ENCODE peak calls at places on chromosomes 1 and 21, in six cellular contexts. J is cardiac fibroblast, Z is WTC11, S is GM06990, Q is PC-3, B is brain microvascular endothelial cell. K is an unnamed sample.

GRCh38 chr1:236489710-236490377 is 33.9 kb upstream of the LGALS8 start:
- DNase-seq in Q (peak), Z (no peak), B (peak), J (peak), S (no peak), K (peak)

GRCh38 chr1:186849824-186850223 is 21.1 kb downstream of the PLA2G4A start:
- DNase-seq in Z (no peak), Q (no peak), B (no peak), S (no peak), J (no peak), K (no peak)

GRCh38 chr1:64499011-64499410 is 29.1 kb downstream of the CACHD1 start:
- DNase-seq in S (no peak), Q (no peak), J (no peak), B (no peak), Z (no peak), K (no peak)

GRCh38 chr1:214862421-214862820 is 220.1 kb upstream of the KCNK2 start:
- DNase-seq in S (no peak), Q (peak), Z (no peak), B (no peak), J (peak), K (peak)

GRCh38 chr1:14522331-14523241 is 75.9 kb upstream of the KAZN start:
- DNase-seq in J (peak), Q (peak), B (peak), Z (peak), S (peak), K (no peak)

GRCh38 chr1:33716976-33717688 is 146.7 kb upstream of the HMGB4 start:
- DNase-seq in J (no peak), Q (no peak), S (no peak), Z (no peak), B (no peak), K (no peak)

GRCh38 chr21:32207096-32207716 is 71.6 kb downstream of the MIS18A start:
- DNase-seq in Z (no peak), S (no peak), B (no peak), Q (no peak), J (no peak), K (no peak)

GRCh38 chr1:59029768-59030167 is 245.9 kb upstream of the JUN start:
- DNase-seq in Z (no peak), B (peak), Q (peak), J (no peak), S (no peak), K (no peak)

GRCh38 chr1:190478193-190479007 is 736 bp upstream of the BRINP3 start:
- DNase-seq in Z (peak), B (no peak), S (no peak), Q (peak), J (peak), K (no peak)

GRCh38 chr1:33219886-33220661 is 36.2 kb upstream of the ZNF362 start:
- DNase-seq in Q (peak), B (no peak), J (no peak), S (no peak), Z (no peak), K (peak)

GRCh38 chr1:88327391-88328267 is 356.4 kb upstream of the PKN2 start:
- DNase-seq in Z (no peak), B (peak), J (peak), S (peak), Q (peak), K (peak)

GRCh38 chr1:32112800-32113375 is 5.0 kb downstream of the KPNA6 start:
- DNase-seq in S (no peak), J (no peak), Z (no peak), B (no peak), Q (no peak), K (no peak)

GRCh38 chr1:59290173-59290954 is 6.5 kb upstream of the FGGY start:
- DNase-seq in J (peak), Z (peak), S (no peak), Q (peak), B (peak), K (peak)

GRCh38 chr1:217506878-217507277 is 124.0 kb downstream of the GPATCH2 start:
- DNase-seq in J (peak), Z (no peak), Q (peak), B (peak), S (no peak), K (peak)

GRCh38 chr21:34889287-34889536 is 159.9 kb downstream of the RUNX1 start:
- DNase-seq in S (no peak), B (peak), Q (peak), J (peak), Z (peak), K (peak)

GRCh38 chr1:110210604-110211502 is 739 bp downstream of the KCNC4 start:
- DNase-seq in Q (peak), B (no peak), S (peak), J (peak), Z (peak), K (no peak)

GRCh38 chr1:227894306-227894721 is 53.4 kb downstream of the WNT9A start:
- DNase-seq in Z (no peak), S (no peak), Q (no peak), J (no peak), B (no peak), K (no peak)

GRCh38 chr1:64203420-64203819 is at the start of gene UBE2U:
- DNase-seq in B (no peak), Z (peak), Q (no peak), J (no peak), S (no peak), K (no peak)

GRCh38 chr1:67485046-67485811 is 55.0 kb upstream of the SERBP1 start:
- DNase-seq in J (no peak), S (no peak), Q (no peak), Z (no peak), B (peak), K (peak)

GRCh38 chr1:67484492-67484891 is 54.3 kb upstream of the SERBP1 start:
- DNase-seq in Q (no peak), J (no peak), B (no peak), S (no peak), Z (no peak), K (no peak)

GRCh38 chr1:67493148-67493547 is 62.9 kb upstream of the SERBP1 start:
- DNase-seq in Q (no peak), S (no peak), J (no peak), B (no peak), Z (no peak), K (no peak)

GRCh38 chr1:67491280-67491679 is 61.1 kb upstream of the SERBP1 start:
- DNase-seq in B (no peak), Z (no peak), J (no peak), Q (no peak), S (no peak), K (no peak)

DNA sequence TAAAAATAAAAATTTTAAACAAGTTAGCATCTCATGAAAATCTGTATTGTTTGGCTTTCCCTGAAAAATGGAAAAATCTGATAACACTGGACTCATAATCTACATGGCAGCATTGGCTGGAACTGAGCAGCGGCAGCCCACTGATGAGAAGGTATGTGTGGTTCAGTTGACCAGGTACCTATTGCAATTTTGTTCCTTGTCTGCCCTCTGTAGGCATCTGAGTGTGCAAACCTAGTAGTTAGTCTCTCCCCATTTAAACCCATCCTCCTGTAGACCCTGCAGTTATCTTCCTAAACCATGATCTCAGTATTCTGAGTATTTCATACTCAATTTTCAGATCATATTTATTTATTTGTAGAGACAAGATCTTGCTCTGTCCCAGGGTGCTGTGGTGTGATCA is 59.4 kb upstream of the SERBP1 start:
- DNase-seq in Q (peak), S (no peak), B (no peak), Z (no peak), J (peak), K (no peak)
- TF ChIP-seq CTCF in Q (peak), S (peak), B (peak), Z (peak), J (peak), K (peak)

DNA sequence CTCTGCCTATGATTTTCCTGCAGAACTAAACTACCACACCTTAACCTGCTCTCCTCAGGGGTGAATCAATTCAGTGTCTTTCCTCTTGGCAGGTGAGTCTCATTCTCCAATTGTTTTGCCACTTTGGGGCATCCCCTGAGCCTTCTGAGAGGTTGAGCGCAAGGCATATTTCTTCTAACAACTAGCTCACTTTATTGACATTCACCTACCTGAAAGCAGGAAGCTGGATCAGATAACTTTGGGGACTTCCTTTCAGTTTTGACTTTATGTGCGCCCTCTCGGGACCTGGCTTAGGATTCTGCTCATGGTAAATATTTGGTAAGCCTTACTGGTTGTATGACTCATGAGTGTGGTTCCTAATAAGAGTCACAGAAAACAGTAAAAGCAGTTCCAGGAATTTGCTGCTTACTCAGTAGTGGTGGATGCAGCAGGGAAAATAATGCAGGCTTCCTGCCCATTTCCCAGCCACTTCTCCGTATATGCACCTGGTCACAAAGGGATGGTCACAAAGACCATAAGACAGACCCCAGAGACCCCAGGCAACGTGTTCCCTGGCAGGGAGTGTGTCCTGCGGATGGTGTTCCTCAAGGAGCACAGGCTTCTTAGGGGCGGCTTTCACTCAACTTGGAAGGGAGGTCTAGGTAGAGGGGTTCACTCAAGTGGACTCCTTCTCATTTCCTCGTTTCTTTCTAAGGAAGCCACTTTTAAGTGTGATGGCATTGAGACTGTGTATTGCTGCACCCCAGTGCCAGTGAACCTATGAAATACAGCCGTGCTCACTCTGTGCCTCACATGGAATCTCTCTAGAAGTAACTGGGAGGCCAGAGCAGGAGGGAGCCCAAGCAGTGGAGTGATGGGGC is 22.0 kb upstream of the BATF3 start:
- DNase-seq in J (peak), S (no peak), Z (no peak), Q (peak), B (peak), K (peak)
- TF ChIP-seq CTCF in J (no peak), S (no peak), Z (no peak), Q (no peak), B (no peak), K (no peak)

GRCh38 chr21:33666153-33666552 is 23.9 kb downstream of the ITSN1 start:
- DNase-seq in S (no peak), Q (no peak), Z (no peak), J (peak), B (no peak), K (no peak)

GRCh38 chr21:33668620-33669019 is 26.3 kb downstream of the ITSN1 start:
- DNase-seq in J (no peak), Z (no peak), Q (no peak), S (no peak), B (no peak), K (no peak)

GRCh38 chr21:33670076-33670475 is 27.8 kb downstream of the ITSN1 start:
- DNase-seq in B (no peak), Q (peak), S (no peak), J (no peak), Z (no peak), K (no peak)

GRCh38 chr21:33664135-33664534 is 21.8 kb downstream of the ITSN1 start:
- DNase-seq in B (no peak), Q (no peak), Z (no peak), S (no peak), J (no peak), K (no peak)

DNA sequence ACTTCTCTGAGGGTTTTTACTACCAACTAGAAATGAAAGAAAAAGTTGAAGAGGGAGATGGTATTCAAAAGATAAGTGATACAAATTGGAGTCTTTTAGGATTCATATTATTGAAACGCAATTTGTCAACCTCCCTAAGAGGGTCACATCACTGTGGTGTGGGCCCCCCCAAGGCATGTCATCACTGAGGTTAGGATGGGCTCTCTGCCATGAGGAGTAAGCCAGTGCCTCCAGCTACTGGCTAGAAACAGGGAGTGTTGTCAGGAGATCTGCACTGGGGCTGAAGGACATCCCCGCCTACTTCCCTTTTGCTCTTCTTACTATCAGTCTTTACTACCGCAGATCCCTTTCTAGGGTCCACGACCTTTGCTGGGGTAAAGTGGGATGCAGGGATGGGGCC is 25.9 kb downstream of the ITSN1 start:
- DNase-seq in B (peak), Q (no peak), J (peak), S (no peak), Z (no peak), K (peak)
- TF ChIP-seq CTCF in B (no peak), Q (no peak), J (no peak), S (no peak), Z (no peak), K (no peak)

GRCh38 chr1:212609701-212610574 is 1.4 kb downstream of the ATF3 start:
- DNase-seq in S (no peak), J (no peak), Z (no peak), B (no peak), Q (peak), K (no peak)
- TF ChIP-seq CTCF in S (no peak), J (no peak), Z (no peak), B (no peak), Q (no peak), K (no peak)

GRCh38 chr1:206809504-206810084 is 37.3 kb upstream of the IL10 start:
- DNase-seq in J (peak), Z (no peak), S (no peak), B (peak), Q (peak), K (peak)
- TF ChIP-seq CTCF in J (peak), Z (no peak), S (peak), B (peak), Q (peak), K (peak)

DNA sequence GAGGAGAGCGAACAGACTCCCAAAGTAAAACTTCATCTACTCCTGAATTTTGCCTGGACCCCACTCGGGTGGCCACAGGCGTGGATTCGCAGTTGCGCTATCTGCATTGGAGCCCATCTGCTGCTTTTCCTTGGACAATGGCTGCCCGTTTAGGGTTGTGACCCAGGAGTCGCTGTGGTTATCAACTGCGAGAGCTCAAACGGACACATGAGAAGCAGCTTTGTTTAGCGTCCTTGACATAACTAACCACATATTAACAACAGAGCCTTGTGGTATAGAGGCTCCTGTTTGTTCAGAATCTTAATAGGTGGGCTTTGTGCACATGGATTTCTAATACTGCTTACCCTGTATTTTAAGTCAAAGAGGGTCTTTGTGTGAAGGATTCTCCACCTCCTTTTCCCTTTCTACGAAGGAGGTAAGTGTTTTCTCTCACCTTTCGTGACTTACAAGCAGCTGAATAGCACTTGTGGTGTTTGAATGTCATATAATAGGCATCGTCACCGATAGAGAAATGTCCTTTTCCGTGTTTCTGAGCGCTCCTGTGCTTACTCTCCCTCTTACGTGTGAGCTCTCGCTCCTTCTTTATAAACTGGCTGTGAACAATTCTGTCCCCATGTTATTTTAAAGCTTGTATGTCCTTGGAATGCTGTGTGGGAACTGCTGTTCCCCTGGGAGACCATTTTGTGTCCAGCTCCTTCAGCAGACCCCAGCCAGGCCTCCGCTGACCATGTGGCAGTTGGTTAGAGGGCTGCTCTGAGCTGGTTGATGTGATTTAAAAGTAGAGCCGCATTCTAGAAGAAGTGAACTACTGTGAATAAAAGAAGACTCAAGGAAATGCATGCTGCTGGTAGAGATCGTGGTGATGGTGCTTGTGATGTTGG is 441.4 kb downstream of the RPS6KC1 start:
- DNase-seq in B (no peak), Z (no peak), J (no peak), S (no peak), Q (no peak), K (no peak)
- TF ChIP-seq CTCF in B (no peak), Z (no peak), J (no peak), S (no peak), Q (no peak), K (no peak)

DNA sequence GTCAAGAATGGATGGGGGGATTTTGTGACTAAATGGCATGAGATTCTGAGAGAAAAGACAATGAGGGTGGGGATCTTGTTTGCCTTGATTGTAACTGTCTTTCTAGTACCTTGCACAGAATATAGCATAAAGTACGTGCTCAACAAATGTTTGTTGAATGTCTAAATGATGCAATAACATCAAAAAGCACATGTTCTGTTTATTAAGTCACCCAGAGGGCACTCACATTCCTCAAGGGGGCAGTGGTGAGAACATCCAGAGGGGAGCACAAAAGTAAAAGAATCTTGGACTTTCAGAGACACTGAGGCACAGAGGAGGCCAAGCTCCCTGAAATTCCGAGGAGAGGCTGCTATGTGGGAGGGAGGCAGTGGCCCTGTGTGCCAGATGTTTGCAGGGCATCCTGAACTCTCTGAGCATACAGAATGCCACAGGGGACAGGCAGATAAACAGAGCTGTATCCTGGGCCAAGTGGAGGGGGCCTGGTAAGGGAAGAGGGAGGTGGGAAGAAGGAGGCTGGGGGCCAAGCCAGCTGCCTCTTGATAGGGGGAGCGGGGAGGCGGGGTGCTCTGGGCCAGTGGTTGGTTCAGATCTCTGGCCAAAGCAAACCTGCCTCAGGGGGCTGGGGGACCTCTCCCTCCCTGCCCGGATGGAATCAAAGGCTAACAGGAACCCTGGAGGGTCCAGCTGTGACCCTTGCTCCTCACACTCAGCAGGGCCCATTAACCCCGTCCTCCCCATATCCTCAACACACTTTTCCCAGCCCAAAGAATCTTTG is 6.5 kb upstream of the ATP1A2 start:
- DNase-seq in Q (peak), S (no peak), Z (no peak), B (peak), J (peak), K (peak)
- TF ChIP-seq CTCF in Q (peak), S (peak), Z (peak), B (peak), J (peak), K (peak)

K was measured in HFFc6.